ENCODE peak calls at places on chromosomes 12 and 14, in four cellular contexts. One of them, this sample, is unnamed.
A peak's percentile ranks its signal among the peaks of the same experiment; 100 is the strongest.

GRCh38 chr12:5723071-5723470 is 222.0 kb downstream of the ANO2 start:
- DNase-seq in K562: no peak
- DNase-seq in HepG2: no peak
- DNase-seq in H1: no peak
- DNase-seq in this sample: no peak

GRCh38 chr14:100022772-100023451 is 42.3 kb upstream of the EVL start:
- DNase-seq in K562: no peak
- DNase-seq in HepG2: no peak
- DNase-seq in H1: no peak
- DNase-seq in this sample: no peak

GRCh38 chr12:120125792-120126634 is 9.5 kb upstream of the RAB35 start:
- DNase-seq in K562: no peak
- DNase-seq in HepG2: no peak
- DNase-seq in H1: no peak
- DNase-seq in this sample: no peak

GRCh38 chr12:4412056-4412455 is 32.5 kb upstream of the FGF23 start:
- DNase-seq in K562: no peak
- DNase-seq in HepG2: no peak
- DNase-seq in H1: no peak
- DNase-seq in this sample: no peak

GRCh38 chr12:70880744-70881143 is 39.8 kb downstream of the PTPRR start:
- DNase-seq in K562: no peak
- DNase-seq in HepG2: no peak
- DNase-seq in H1: no peak
- DNase-seq in this sample: no peak

GRCh38 chr12:19689801-19690472 is 250.6 kb downstream of the AEBP2 start:
- DNase-seq in K562: no peak
- DNase-seq in HepG2: no peak
- DNase-seq in H1: no peak
- DNase-seq in this sample: peak; percentile 8

GRCh38 chr14:43141636-43142191 is 1365.4 kb downstream of the FSCB start:
- DNase-seq in K562: no peak
- DNase-seq in HepG2: no peak
- DNase-seq in H1: no peak
- DNase-seq in this sample: no peak

GRCh38 chr12:121391619-121392324 is 8.1 kb upstream of the RNF34 start:
- DNase-seq in K562: peak; percentile 42
- DNase-seq in HepG2: no peak
- DNase-seq in H1: no peak
- DNase-seq in this sample: no peak

GRCh38 chr14:68637106-68638021 is 155.5 kb downstream of the ZFP36L1 start:
- DNase-seq in K562: no peak
- DNase-seq in HepG2: no peak
- DNase-seq in H1: peak; percentile 26
- DNase-seq in this sample: no peak

GRCh38 chr12:67989184-67989965 is at the start of gene IFNG-AS1:
- DNase-seq in K562: no peak
- DNase-seq in HepG2: no peak
- DNase-seq in H1: no peak
- DNase-seq in this sample: no peak

GRCh38 chr12:59230334-59230733 is 310.0 kb upstream of the LRIG3 start:
- DNase-seq in K562: no peak
- DNase-seq in HepG2: no peak
- DNase-seq in H1: no peak
- DNase-seq in this sample: no peak

GRCh38 chr12:22275847-22276246 is 58.7 kb downstream of the ST8SIA1 start:
- DNase-seq in K562: no peak
- DNase-seq in HepG2: no peak
- DNase-seq in H1: no peak
- DNase-seq in this sample: no peak

GRCh38 chr14:59997496-59997895 is 77.6 kb downstream of the LRRC9 start:
- DNase-seq in K562: no peak
- DNase-seq in HepG2: no peak
- DNase-seq in H1: no peak
- DNase-seq in this sample: no peak

GRCh38 chr12:29148065-29148957 is 767 bp upstream of the FAR2 start:
- DNase-seq in K562: peak; percentile 20
- DNase-seq in HepG2: no peak
- DNase-seq in H1: peak; percentile 51
- DNase-seq in this sample: no peak

GRCh38 chr12:29783773-29784666 is at the start of gene TMTC1:
- DNase-seq in K562: no peak
- DNase-seq in HepG2: no peak
- DNase-seq in H1: peak; percentile 87
- DNase-seq in this sample: no peak

GRCh38 chr12:47828008-47828966 is 8.6 kb upstream of the HDAC7 start:
- DNase-seq in K562: no peak
- DNase-seq in HepG2: no peak
- DNase-seq in H1: no peak
- DNase-seq in this sample: no peak

GRCh38 chr14:70186826-70187483 is 1.8 kb downstream of the SLC8A3 start:
- DNase-seq in K562: no peak
- DNase-seq in HepG2: no peak
- DNase-seq in H1: peak; percentile 62
- DNase-seq in this sample: no peak

GRCh38 chr12:50569876-50570275 is 65.1 kb downstream of the DIP2B start:
- DNase-seq in K562: no peak
- DNase-seq in HepG2: no peak
- DNase-seq in H1: no peak
- DNase-seq in this sample: no peak

GRCh38 chr14:41506552-41506951 is 100.1 kb upstream of the LRFN5 start:
- DNase-seq in K562: no peak
- DNase-seq in HepG2: no peak
- DNase-seq in H1: no peak
- DNase-seq in this sample: no peak

GRCh38 chr14:103546651-103547454 is 15.6 kb downstream of the BAG5 start:
- DNase-seq in K562: peak; percentile 71
- DNase-seq in HepG2: peak; percentile 44
- DNase-seq in H1: peak; percentile 98
- DNase-seq in this sample: peak; percentile 47

GRCh38 chr12:60539592-60539991 is 943.8 kb downstream of the SLC16A7 start:
- DNase-seq in K562: no peak
- DNase-seq in HepG2: no peak
- DNase-seq in H1: no peak
- DNase-seq in this sample: no peak

GRCh38 chr14:55514819-55515470 is 65.1 kb upstream of the KTN1 start:
- DNase-seq in K562: no peak
- DNase-seq in HepG2: no peak
- DNase-seq in H1: no peak
- DNase-seq in this sample: peak; percentile 16

GRCh38 chr14:35402323-35403084 is 2.0 kb downstream of the NFKBIA start:
- DNase-seq in K562: no peak
- DNase-seq in HepG2: no peak
- DNase-seq in H1: no peak
- DNase-seq in this sample: no peak

GRCh38 chr12:101969-102878 is 35.7 kb downstream of the IQSEC3 start:
- DNase-seq in K562: peak; percentile 78
- DNase-seq in HepG2: no peak
- DNase-seq in H1: peak; percentile 70
- DNase-seq in this sample: peak; percentile 12

GRCh38 chr14:65877187-65877586 is 464.7 kb downstream of the FUT8 start:
- DNase-seq in K562: no peak
- DNase-seq in HepG2: no peak
- DNase-seq in H1: no peak
- DNase-seq in this sample: no peak

GRCh38 chr14:104869669-104870367 is 4.8 kb downstream of the CEP170B start:
- DNase-seq in K562: no peak
- DNase-seq in HepG2: no peak
- DNase-seq in H1: no peak
- DNase-seq in this sample: no peak

GRCh38 chr12:111597731-111598636 is 1.1 kb downstream of the ATXN2 start:
- DNase-seq in K562: peak; percentile 74
- DNase-seq in HepG2: no peak
- DNase-seq in H1: peak; percentile 71
- DNase-seq in this sample: no peak

GRCh38 chr12:93518725-93519124 is 51.4 kb downstream of the MRPL42 start:
- DNase-seq in K562: no peak
- DNase-seq in HepG2: no peak
- DNase-seq in H1: no peak
- DNase-seq in this sample: no peak

GRCh38 chr12:76738824-76739579 is 24.9 kb upstream of the ZDHHC17 start:
- DNase-seq in K562: no peak
- DNase-seq in HepG2: peak; percentile 30
- DNase-seq in H1: no peak
- DNase-seq in this sample: no peak

GRCh38 chr12:111093428-111094142 is 173.2 kb upstream of the MYL2 start:
- DNase-seq in K562: no peak
- DNase-seq in HepG2: no peak
- DNase-seq in H1: no peak
- DNase-seq in this sample: no peak

GRCh38 chr14:51513281-51513680 is 138.4 kb upstream of the FRMD6 start:
- DNase-seq in K562: no peak
- DNase-seq in HepG2: no peak
- DNase-seq in H1: no peak
- DNase-seq in this sample: no peak

GRCh38 chr14:33393895-33394405 is 455.3 kb downstream of the NPAS3 start:
- DNase-seq in K562: no peak
- DNase-seq in HepG2: no peak
- DNase-seq in H1: no peak
- DNase-seq in this sample: no peak

GRCh38 chr12:18752280-18752920 is 14.5 kb downstream of the CAPZA3 start:
- DNase-seq in K562: peak; percentile 55
- DNase-seq in HepG2: no peak
- DNase-seq in H1: no peak
- DNase-seq in this sample: no peak

GRCh38 chr12:132284071-132284492 is 45.3 kb downstream of the GALNT9 start:
- DNase-seq in K562: no peak
- DNase-seq in HepG2: no peak
- DNase-seq in H1: no peak
- DNase-seq in this sample: no peak

GRCh38 chr12:39435531-39435930 is 7.4 kb downstream of the KIF21A start:
- DNase-seq in K562: no peak
- DNase-seq in HepG2: no peak
- DNase-seq in H1: no peak
- DNase-seq in this sample: no peak

GRCh38 chr14:49951946-49952345 is 59.1 kb downstream of the ARF6 start:
- DNase-seq in K562: no peak
- DNase-seq in HepG2: no peak
- DNase-seq in H1: no peak
- DNase-seq in this sample: no peak

DNA sequence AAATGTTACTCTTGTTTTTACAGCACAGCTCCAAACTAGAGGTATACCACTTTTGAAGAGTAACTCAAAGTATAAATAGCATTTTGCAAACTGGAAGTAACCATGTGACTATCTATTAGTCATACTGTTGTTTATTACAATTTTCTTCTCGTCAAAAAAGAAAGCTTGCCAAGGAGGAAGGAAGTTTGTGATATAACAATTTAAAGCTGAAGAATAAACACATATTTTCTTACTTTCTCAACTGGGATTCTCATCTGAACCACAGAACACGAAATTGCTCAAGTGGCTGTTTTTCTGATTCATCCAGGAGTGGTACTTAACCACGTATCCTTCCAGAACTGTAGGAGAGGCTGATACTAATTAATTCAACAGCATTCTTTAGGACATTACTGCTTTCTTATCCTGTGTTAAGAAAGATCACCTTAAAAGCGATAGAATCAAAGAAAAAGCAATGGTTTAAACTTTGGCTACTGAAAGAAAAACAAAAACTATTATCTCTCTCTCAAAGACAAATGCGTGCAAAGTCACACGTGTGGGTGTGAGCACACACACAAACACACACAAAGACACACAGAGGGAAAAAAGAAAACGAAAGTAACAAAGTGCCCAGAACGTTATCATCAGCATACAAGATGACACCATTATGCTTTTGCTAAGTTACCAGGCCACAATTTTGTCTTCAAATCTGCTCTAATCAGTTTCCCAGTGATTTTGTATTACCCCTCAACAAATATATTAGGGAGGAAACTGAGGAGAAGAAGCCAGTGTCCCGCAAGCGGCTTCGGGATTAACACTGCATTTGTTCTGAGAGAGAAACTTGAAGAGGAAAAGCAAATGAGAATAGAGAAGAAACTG is at the start of gene CLEC2B:
- DNase-seq in K562: no peak
- DNase-seq in HepG2: no peak
- DNase-seq in H1: no peak
- DNase-seq in this sample: no peak
- TF ChIP-seq FOSL1 in K562: peak; percentile 75
- TF ChIP-seq FOSL1 in HepG2: no peak
- TF ChIP-seq FOSL1 in H1: no peak
- TF ChIP-seq FOSL1 in this sample: no peak

DNA sequence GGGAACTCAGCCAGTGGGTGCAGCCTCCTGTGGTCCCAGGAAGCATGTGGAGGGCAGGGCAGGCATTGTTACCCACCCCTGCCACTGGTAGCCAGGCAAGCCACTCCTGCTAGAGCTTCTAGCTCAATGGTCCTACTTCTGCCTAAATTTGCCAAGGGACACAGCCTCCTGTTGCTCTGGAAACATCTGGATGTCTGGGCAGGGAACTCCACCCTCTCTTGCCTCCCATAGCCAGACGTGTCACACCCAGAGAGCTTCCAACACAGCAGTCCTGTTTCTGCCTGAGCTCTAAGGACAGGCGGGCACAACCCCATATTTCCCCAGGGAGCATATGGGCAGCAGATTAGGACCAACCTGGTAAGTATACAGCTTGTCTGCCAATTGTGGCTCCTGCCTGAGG is 350.2 kb downstream of the GLT1D1 start:
- DNase-seq in K562: no peak
- DNase-seq in HepG2: no peak
- DNase-seq in H1: no peak
- DNase-seq in this sample: no peak
- TF ChIP-seq CEBPB in K562: no peak
- TF ChIP-seq CEBPB in HepG2: no peak
- TF ChIP-seq CEBPB in H1: no peak
- TF ChIP-seq CEBPB in this sample: no peak

DNA sequence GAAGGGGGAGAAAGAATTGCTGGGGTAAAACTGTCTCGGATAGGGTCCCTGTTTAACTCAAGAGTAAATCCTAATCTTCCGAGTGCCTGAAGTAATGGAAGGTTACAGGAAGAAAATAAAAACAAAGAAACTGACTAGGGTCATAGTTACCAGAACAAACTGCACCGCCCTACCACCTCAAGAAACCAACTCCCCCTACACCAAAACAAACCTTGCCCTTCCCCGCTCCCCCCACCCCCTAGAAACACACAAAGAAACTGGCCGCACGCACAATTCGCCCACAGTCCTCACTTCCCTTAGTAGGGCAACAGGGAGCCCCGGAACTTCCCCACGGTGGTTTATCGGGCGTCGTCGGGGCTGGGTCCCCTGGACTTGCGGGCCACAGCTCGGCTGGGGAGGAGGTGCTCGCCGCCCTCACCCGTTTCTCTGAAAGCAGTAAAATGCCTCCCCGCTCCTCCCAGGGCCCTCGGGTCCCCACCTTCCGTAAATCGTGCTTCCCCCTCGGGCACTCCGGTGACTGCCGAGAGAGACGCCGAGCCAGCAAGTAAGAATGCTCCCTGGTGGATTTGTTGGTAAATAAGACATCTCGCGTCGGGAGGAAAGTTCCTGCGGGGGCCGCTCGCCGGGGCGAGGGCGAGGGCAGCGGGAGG is 2.4 kb downstream of the SINHCAF start:
- DNase-seq in K562: peak; percentile 44
- DNase-seq in HepG2: no peak
- DNase-seq in H1: peak; percentile 67
- DNase-seq in this sample: no peak
- TF ChIP-seq CTCF in K562: no peak
- TF ChIP-seq CTCF in HepG2: no peak
- TF ChIP-seq CTCF in H1: no peak
- TF ChIP-seq CTCF in this sample: no peak

GRCh38 chr14:30312214-30312613 is 246.7 kb upstream of the G2E3 start:
- DNase-seq in K562: no peak
- DNase-seq in HepG2: no peak
- DNase-seq in H1: no peak
- DNase-seq in this sample: no peak
- TF ChIP-seq FOSL1 in K562: no peak
- TF ChIP-seq FOSL1 in HepG2: no peak
- TF ChIP-seq FOSL1 in H1: no peak
- TF ChIP-seq FOSL1 in this sample: no peak

This sample was measured in HCT116.